ENCODE peak calls at places on chromosomes 11 and 22, in four cellular contexts. T is stimulated activated CD4-positive, alpha-beta T cell treated with anti-CD3 and anti-CD28 coated beads, Interleukin-2, amount 100 ng/mL, for 24 hours; L is NCI-H1105; X is psoas muscle. N is an unnamed sample.

GRCh38 chr11:62145261-62145871 is 21.6 kb downstream of the INCENP start:
- DNase-seq in L (no peak), X (no peak), T (peak; percentile 11), N (no peak)

GRCh38 chr22:28948404-28948803 is 65.0 kb downstream of the ZNRF3 start:
- DNase-seq in L (no peak), T (no peak), X (no peak), N (no peak)

GRCh38 chr22:39097098-39098020 is at the start of gene APOBEC3H:
- DNase-seq in L (peak; percentile 16), X (no peak), T (no peak), N (peak; percentile 43)

GRCh38 chr22:19430890-19431541 is 517 bp downstream of the HIRA start:
- DNase-seq in L (no peak), T (peak; percentile 31), X (peak; percentile 44), N (peak; percentile 60)

GRCh38 chr11:72848846-72849466 is 34.7 kb downstream of the ATG16L2 start:
- DNase-seq in X (no peak), T (peak; percentile 51), L (no peak), N (peak; percentile 67)

GRCh38 chr11:76918941-76919386 is 58.2 kb downstream of the ACER3 start:
- DNase-seq in L (peak; percentile 56), X (no peak), T (no peak), N (peak; percentile 78)

GRCh38 chr11:20310137-20310536 is 53.4 kb upstream of the HTATIP2 start:
- DNase-seq in T (no peak), X (no peak), L (peak; percentile 46), N (no peak)

GRCh38 chr11:30914143-30914762 is 328.1 kb upstream of the MPPED2 start:
- DNase-seq in T (no peak), X (peak; percentile 30), L (peak; percentile 51), N (peak; percentile 21)

GRCh38 chr22:44091021-44091721 is 67.1 kb downstream of the PARVB start:
- DNase-seq in X (no peak), L (no peak), T (peak; percentile 45), N (peak; percentile 40)

GRCh38 chr22:30202531-30203006 is 44.0 kb downstream of the LIF start:
- DNase-seq in X (no peak), T (no peak), L (no peak), N (no peak)

GRCh38 chr22:44325718-44326548 is 13.2 kb upstream of the SHISAL1 start:
- DNase-seq in T (no peak), X (no peak), L (no peak), N (no peak)

GRCh38 chr22:47595122-47595521 is 832.7 kb downstream of the TBC1D22A start:
- DNase-seq in L (no peak), X (no peak), T (no peak), N (no peak)

GRCh38 chr11:20782771-20783170 is 113.4 kb downstream of the NELL1 start:
- DNase-seq in T (no peak), X (no peak), L (no peak), N (no peak)

GRCh38 chr11:56846631-56847400 is 98.3 kb upstream of the OR9G4 start:
- DNase-seq in X (no peak), T (no peak), L (no peak), N (no peak)

GRCh38 chr22:30238661-30239420 is 7.7 kb downstream of the LIF start:
- DNase-seq in L (no peak), X (no peak), T (no peak), N (no peak)